ENCODE peak calls at places on chromosomes 5 and 9, in four cellular contexts. A is nucleus accumbens, O is GM23248, D is RWPE2. M is an unnamed sample.

GRCh38 chr5:171299851-171300250 is 9.2 kb upstream of the TLX3 start:
- DNase-seq in A (no peak), O (no peak), D (no peak), M (no peak)

GRCh38 chr9:33019797-33020196 is 5.3 kb upstream of the DNAJA1 start:
- DNase-seq in A (no peak), O (no peak), D (no peak), M (no peak)

GRCh38 chr5:133612021-133612860 is at the start of gene FSTL4:
- DNase-seq in A (no peak), O (no peak), D (no peak), M (no peak)

GRCh38 chr5:1375871-1376850 is 31.3 kb upstream of the CLPTM1L start:
- DNase-seq in A (no peak), O (peak), D (no peak), M (no peak)

GRCh38 chr9:128372784-128373183 is 1.6 kb downstream of the URM1 start:
- DNase-seq in A (no peak), O (peak), D (no peak), M (no peak)

GRCh38 chr9:130240410-130241197 is 25.0 kb upstream of the HMCN2 start:
- DNase-seq in A (no peak), O (peak), D (no peak), M (peak)

GRCh38 chr5:41445937-41446563 is 64.4 kb downstream of the PLCXD3 start:
- DNase-seq in A (no peak), O (peak), D (no peak), M (peak)

GRCh38 chr9:1732670-1733069 is 282.5 kb upstream of the SMARCA2 start:
- DNase-seq in A (no peak), O (no peak), D (no peak), M (peak)

GRCh38 chr5:94649874-94650273 is 31.4 kb downstream of the SLF1 start:
- DNase-seq in A (no peak), O (no peak), D (no peak), M (no peak)

GRCh38 chr5:116520706-116521105 is 53.9 kb downstream of the SEMA6A start:
- DNase-seq in A (no peak), O (no peak), D (no peak), M (no peak)

GRCh38 chr5:143557061-143557818 is 153.8 kb upstream of the NR3C1 start:
- DNase-seq in A (no peak), O (peak), D (no peak), M (peak)

GRCh38 chr9:134571946-134572914 is 69.4 kb upstream of the COL5A1 start:
- DNase-seq in A (no peak), O (no peak), D (peak), M (no peak)

GRCh38 chr9:33375238-33375840 is 27.0 kb downstream of the AQP7 start:
- DNase-seq in A (no peak), O (no peak), D (no peak), M (no peak)

GRCh38 chr5:126499742-126500396 is 76.7 kb downstream of the GRAMD2B start:
- DNase-seq in A (no peak), O (peak), D (no peak), M (peak)

GRCh38 chr9:114856210-114856941 is 50.5 kb upstream of the TNFSF15 start:
- DNase-seq in A (no peak), O (peak), D (no peak), M (peak)

GRCh38 chr5:78514427-78515345 is 133.9 kb downstream of the LHFPL2 start:
- DNase-seq in A (no peak), O (peak), D (no peak), M (no peak)

GRCh38 chr5:168274416-168274815 is 17.0 kb upstream of the WWC1 start:
- DNase-seq in A (no peak), O (no peak), D (no peak), M (peak)

GRCh38 chr9:98144631-98145030 is 25.6 kb upstream of the TRIM14 start:
- DNase-seq in A (no peak), O (no peak), D (no peak), M (no peak)

GRCh38 chr9:89339807-89340206 is 21.5 kb downstream of the SECISBP2 start:
- DNase-seq in A (no peak), O (no peak), D (no peak), M (no peak)

GRCh38 chr9:127136081-127136879 is 13.8 kb upstream of the ANGPTL2 start:
- DNase-seq in A (no peak), O (no peak), D (no peak), M (no peak)

GRCh38 chr5:158948376-158948775 is 151.3 kb downstream of the EBF1 start:
- DNase-seq in A (no peak), O (no peak), D (no peak), M (no peak)

GRCh38 chr9:109584205-109584604 is 86.1 kb upstream of the PTPN3 start:
- DNase-seq in A (no peak), O (no peak), D (no peak), M (no peak)

GRCh38 chr5:68680376-68680775 is 413.4 kb upstream of the SLC30A5 start:
- DNase-seq in A (no peak), O (peak), D (no peak), M (peak)

GRCh38 chr5:91382530-91383026 is 539 bp downstream of the ARRDC3 start:
- DNase-seq in A (no peak), O (peak), D (no peak), M (no peak)

GRCh38 chr5:159094745-159095144 is 5.0 kb downstream of the EBF1 start:
- DNase-seq in A (no peak), O (peak), D (peak), M (peak)

GRCh38 chr9:136686794-136687711 is at the start of gene AGPAT2:
- DNase-seq in A (no peak), O (peak), D (no peak), M (peak)

GRCh38 chr5:15142458-15142857 is 270.9 kb upstream of the ANKH start:
- DNase-seq in A (no peak), O (no peak), D (no peak), M (no peak)

GRCh38 chr9:105554042-105554441 is 3.9 kb upstream of the FKTN start:
- DNase-seq in A (no peak), O (no peak), D (no peak), M (no peak)

GRCh38 chr9:121756477-121757285 is 105.2 kb downstream of the DAB2IP start:
- DNase-seq in A (no peak), O (no peak), D (no peak), M (no peak)

GRCh38 chr5:56139978-56140562 is 93.1 kb downstream of the ANKRD55 start:
- DNase-seq in A (no peak), O (no peak), D (no peak), M (no peak)

GRCh38 chr5:14153932-14154646 is 10.9 kb downstream of the TRIO start:
- DNase-seq in A (no peak), O (peak), D (no peak), M (peak)

GRCh38 chr5:18744990-18745590 is 1110.8 kb downstream of the TAF11L14 start:
- DNase-seq in A (no peak), O (no peak), D (no peak), M (no peak)

GRCh38 chr5:9437741-9438240 is 108.1 kb downstream of the SEMA5A start:
- DNase-seq in A (no peak), O (peak), D (no peak), M (peak)

GRCh38 chr5:154470949-154471870 is 6.8 kb downstream of the HAND1 start:
- DNase-seq in A (no peak), O (no peak), D (no peak), M (no peak)

GRCh38 chr9:129176786-129177442 is 1.1 kb downstream of the IER5L start:
- DNase-seq in A (no peak), O (peak), D (no peak), M (peak)

GRCh38 chr5:85441138-85441537 is 1056.5 kb upstream of the EDIL3 start:
- DNase-seq in A (no peak), O (no peak), D (no peak), M (no peak)

GRCh38 chr5:173733065-173733824 is 116.8 kb upstream of the BOD1 start:
- DNase-seq in A (no peak), O (no peak), D (no peak), M (no peak)

GRCh38 chr9:91825422-91825821 is 124.6 kb downstream of the ROR2 start:
- DNase-seq in A (no peak), O (peak), D (no peak), M (peak)

M was measured in GM03348.